ENCODE peak calls at places on chromosomes 13 and 19, in ten cellular contexts. J is GM23248, K is tibial nerve, L is left ventricle myocardium inferior, P is thoracic aorta, O is astrocyte, F is colonic mucosa, N is thyroid gland, W is GM23338, X is sigmoid colon. G is an unnamed sample.
A peak's percentile ranks its signal among the peaks of the same experiment; 100 is the strongest.

GRCh38 chr19:3699741-3700241 is 477 bp downstream of the PIP5K1C start:
- DNase-seq in P (no peak), W (no peak), L (no peak), N (no peak), X (no peak), F (no peak), K (no peak), O (no peak), J (no peak), G (no peak)

GRCh38 chr13:25478186-25478585 is 106.4 kb downstream of the ATP8A2 start:
- DNase-seq in P (no peak), W (peak; percentile 88), F (no peak), O (peak; percentile 66), L (no peak), K (no peak), X (no peak), J (no peak), N (no peak), G (peak; percentile 62)

GRCh38 chr13:91655731-91656130 is 257.3 kb downstream of the GPC5 start:
- DNase-seq in W (no peak), L (no peak), N (no peak), K (no peak), F (no peak), J (no peak), P (no peak), O (no peak), X (no peak), G (no peak)

GRCh38 chr13:110396476-110396875 is 89.4 kb downstream of the COL4A2 start:
- DNase-seq in W (no peak), P (no peak), L (no peak), X (no peak), K (no peak), N (no peak), F (no peak), J (no peak), O (no peak), G (no peak)

GRCh38 chr13:92842145-92842544 is 384.5 kb upstream of the GPC6 start:
- DNase-seq in X (no peak), J (peak; percentile 70), O (peak; percentile 96), W (no peak), F (no peak), L (no peak), N (no peak), P (no peak), K (no peak), G (peak; percentile 47)

GRCh38 chr19:41955521-41955920 is 3.6 kb downstream of the RABAC1 start:
- DNase-seq in L (no peak), N (no peak), W (no peak), X (no peak), F (no peak), J (no peak), O (no peak), K (no peak), P (no peak), G (no peak)

GRCh38 chr13:40440990-40441820 is 225.2 kb downstream of the FOXO1 start:
- DNase-seq in L (peak; percentile 82), P (peak; percentile 38), N (peak; percentile 90), O (peak; percentile 29), W (no peak), X (peak; percentile 92), K (peak; percentile 86), J (peak; percentile 34), F (peak; percentile 55), G (no peak)

GRCh38 chr19:10654610-10655456 is 687 bp downstream of the ILF3 start:
- DNase-seq in L (peak; percentile 47), F (peak; percentile 52), N (peak; percentile 48), O (no peak), J (peak; percentile 76), K (no peak), W (peak; percentile 95), P (no peak), X (peak; percentile 85), G (peak; percentile 76)

GRCh38 chr19:52651956-52652355 is 13.8 kb upstream of the ZNF83 start:
- DNase-seq in X (no peak), W (no peak), O (no peak), P (no peak), F (no peak), J (no peak), N (no peak), K (no peak), L (no peak), G (no peak)

GRCh38 chr13:28248080-28248479 is 109.7 kb downstream of the PAN3 start:
- DNase-seq in L (no peak), O (no peak), K (no peak), X (no peak), J (no peak), W (no peak), P (no peak), N (no peak), F (no peak), G (no peak)

GRCh38 chr13:65825039-65825438 is 1405.1 kb downstream of the PCDH9 start:
- DNase-seq in P (no peak), N (no peak), F (no peak), O (no peak), J (no peak), W (no peak), L (no peak), X (no peak), K (no peak), G (no peak)

GRCh38 chr13:21326155-21327030 is 132.7 kb downstream of the ZDHHC20 start:
- DNase-seq in X (peak; percentile 72), W (peak; percentile 98), L (no peak), F (peak; percentile 41), J (peak; percentile 88), P (no peak), K (no peak), O (peak; percentile 22), N (peak; percentile 29), G (peak; percentile 88)

GRCh38 chr13:99307648-99308339 is 595 bp upstream of the GPR183 start:
- DNase-seq in O (peak; percentile 87), N (peak; percentile 81), P (no peak), L (no peak), F (no peak), K (no peak), X (no peak), W (no peak), J (peak; percentile 91), G (peak; percentile 72)

DNA sequence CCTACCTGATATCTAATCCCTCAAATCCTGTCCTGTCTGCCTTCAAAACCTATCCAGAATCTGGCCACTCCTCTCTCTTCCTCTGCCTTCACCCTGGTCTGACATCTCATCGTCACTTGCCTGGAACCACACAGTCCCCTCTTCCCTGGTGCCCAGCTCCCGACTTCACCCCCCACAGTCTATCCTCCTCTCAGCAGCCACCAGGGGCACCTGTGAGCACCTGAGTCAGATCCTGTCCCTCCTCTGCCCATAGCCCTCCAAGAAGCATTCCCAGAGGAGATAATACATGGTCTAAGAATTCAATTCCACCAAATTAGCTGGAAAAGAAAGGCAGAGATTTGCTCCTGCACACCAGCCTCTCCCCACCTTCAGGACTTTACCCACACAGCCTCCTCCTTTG is 48.9 kb downstream of the ZNRF4 start:
- DNase-seq in P (no peak), W (peak; percentile 56), O (no peak), J (no peak), F (no peak), N (no peak), L (no peak), K (no peak), X (no peak), G (no peak)
- H3K4me3 ChIP-seq in P (no peak overlapping the region), W (no peak overlapping the region), O (no peak overlapping the region), J (no peak overlapping the region), F (no peak overlapping the region), N (no peak overlapping the region), L (no peak overlapping the region), K (no peak overlapping the region), X (no peak overlapping the region), G (no peak overlapping the region)

GRCh38 chr19:51071006-51071405 is 6.1 kb upstream of the KLK13 start:
- DNase-seq in K (no peak), P (no peak), O (no peak), N (no peak), F (no peak), J (no peak), W (no peak), X (no peak), L (no peak), G (no peak)
- H3K27me3 ChIP-seq in K (no peaks in the 10 kb centered on the region), P (no peaks in the 10 kb centered on the region), O (no peaks in the 10 kb centered on the region), N (no peaks in the 10 kb centered on the region), F (peaks cover 8% of the 10 kb centered on the region), J (no peaks in the 10 kb centered on the region), W (no peaks in the 10 kb centered on the region), X (peaks cover 10% of the 10 kb centered on the region), L (peaks cover 13% of the 10 kb centered on the region), G (no peaks in the 10 kb centered on the region)

GRCh38 chr13:69279213-69279612 is 828.4 kb upstream of the ATXN8OS start:
- DNase-seq in N (no peak), X (no peak), J (no peak), L (no peak), P (no peak), W (no peak), O (no peak), F (no peak), K (no peak), G (no peak)
- H3K4me3 ChIP-seq in N (no peak overlapping the region), X (no peak overlapping the region), J (no peak overlapping the region), L (no peak overlapping the region), P (no peak overlapping the region), W (no peak overlapping the region), O (no peak overlapping the region), F (no peak overlapping the region), K (no peak overlapping the region), G (no peak overlapping the region)

GRCh38 chr19:29016353-29016752 is 196.6 kb downstream of the UQCRFS1 start:
- DNase-seq in P (no peak), O (no peak), W (no peak), L (no peak), N (no peak), K (no peak), X (no peak), J (no peak), F (no peak), G (no peak)

GRCh38 chr19:29015569-29015968 is 197.4 kb downstream of the UQCRFS1 start:
- DNase-seq in P (no peak), J (no peak), N (no peak), W (no peak), L (no peak), X (no peak), K (no peak), O (no peak), F (no peak), G (no peak)

GRCh38 chr19:29013988-29014387 is 199.0 kb downstream of the UQCRFS1 start:
- DNase-seq in X (peak; percentile 54), L (no peak), F (no peak), N (no peak), O (no peak), J (no peak), W (no peak), K (no peak), P (no peak), G (no peak)

GRCh38 chr19:29013325-29013724 is 199.6 kb downstream of the UQCRFS1 start:
- DNase-seq in O (no peak), P (no peak), L (no peak), X (peak; percentile 40), K (no peak), N (no peak), J (no peak), W (peak; percentile 53), F (no peak), G (no peak)

GRCh38 chr19:29014857-29015436 is 198.0 kb downstream of the UQCRFS1 start:
- DNase-seq in P (no peak), X (no peak), J (peak; percentile 30), N (no peak), O (no peak), K (no peak), F (no peak), W (peak; percentile 22), L (no peak), G (no peak)
- H3K27me3 ChIP-seq in P (no peaks in the 10 kb centered on the region), X (peaks cover 20% of the 10 kb centered on the region), J (peaks cover 14% of the 10 kb centered on the region), N (no peaks in the 10 kb centered on the region), O (no peaks in the 10 kb centered on the region), K (no peaks in the 10 kb centered on the region), F (no peaks in the 10 kb centered on the region), W (no peaks in the 10 kb centered on the region), L (peaks cover 71% of the 10 kb centered on the region), G (peaks cover 44% of the 10 kb centered on the region)

GRCh38 chr13:23990443-23990842 is 93.1 kb upstream of the C1QTNF9B start:
- DNase-seq in N (no peak), X (no peak), L (no peak), O (no peak), F (no peak), P (no peak), J (no peak), K (no peak), W (no peak), G (no peak)
- H3K4me3 ChIP-seq in N (no peak overlapping the region), X (no peak overlapping the region), L (no peak overlapping the region), O (no peak overlapping the region), F (no peak overlapping the region), P (no peak overlapping the region), J (no peak overlapping the region), K (no peak overlapping the region), W (no peak overlapping the region), G (no peak overlapping the region)

G was measured in adipocyte.